ENCODE peak calls at places on chromosomes 6 and 20, in seven cellular contexts. T, O, H, Y, E, D and P are unnamed samples.

GRCh38 chr6:49565855-49566254 is 15.4 kb downstream of the C6orf141 start:
- DNase-seq in H (no peak), Y (no peak), E (no peak), D (no peak), T (no peak), O (no peak), P (no peak)

GRCh38 chr6:129485746-129486145 is 224.2 kb downstream of the ARHGAP18 start:
- DNase-seq in Y (no peak), H (no peak), E (no peak), D (no peak), T (no peak), O (no peak), P (no peak)

GRCh38 chr20:3041818-3042504 is 1.5 kb upstream of the GNRH2 start:
- DNase-seq in D (peak), H (no peak), E (no peak), Y (no peak), T (peak), O (no peak), P (no peak)

GRCh38 chr20:13149371-13149770 is 71.7 kb upstream of the ISM1 start:
- DNase-seq in Y (no peak), E (no peak), D (no peak), O (no peak), T (no peak), H (no peak), P (no peak)

GRCh38 chr20:17602493-17602892 is 32.6 kb downstream of the DSTN start:
- DNase-seq in T (no peak), H (no peak), O (no peak), D (no peak), Y (no peak), E (no peak), P (no peak)

GRCh38 chr6:148907573-148907972 is 160.7 kb downstream of the UST start:
- DNase-seq in T (no peak), D (no peak), O (no peak), Y (no peak), H (no peak), E (no peak), P (no peak)

GRCh38 chr20:44707259-44707580 is 7.9 kb upstream of the CCN5 start:
- DNase-seq in Y (no peak), D (no peak), H (no peak), E (no peak), O (no peak), T (no peak), P (no peak)

GRCh38 chr6:107202876-107203468 is 87.7 kb upstream of the BEND3 start:
- DNase-seq in Y (no peak), O (no peak), T (no peak), D (no peak), H (no peak), E (no peak), P (no peak)

GRCh38 chr6:33882154-33882553 is 78.4 kb upstream of the MLN start:
- DNase-seq in E (no peak), D (peak), T (no peak), O (no peak), Y (no peak), H (peak), P (no peak)

GRCh38 chr20:41692479-41693135 is 74.4 kb upstream of the CHD6 start:
- DNase-seq in O (peak), D (peak), T (peak), E (peak), H (peak), Y (peak), P (peak)

GRCh38 chr20:19074828-19075516 is 137.5 kb upstream of the SLC24A3 start:
- DNase-seq in D (no peak), T (peak), Y (no peak), H (peak), O (no peak), E (no peak), P (no peak)

GRCh38 chr6:158999669-159000403 is at the start of gene RSPH3:
- DNase-seq in O (peak), E (peak), H (peak), T (peak), Y (peak), D (peak), P (peak)

GRCh38 chr20:47146703-47147102 is 209.8 kb downstream of the ZMYND8 start:
- DNase-seq in D (peak), O (peak), E (no peak), H (no peak), Y (no peak), T (no peak), P (no peak)

GRCh38 chr6:112939543-112939942 is 592.4 kb downstream of the RFPL4B start:
- DNase-seq in T (no peak), E (no peak), D (no peak), O (no peak), H (no peak), Y (no peak), P (no peak)

GRCh38 chr6:1619666-1620503 is 10.2 kb downstream of the FOXC1 start:
- DNase-seq in T (peak), E (no peak), D (no peak), Y (no peak), H (no peak), O (no peak), P (no peak)

GRCh38 chr6:3426817-3427739 is 29.8 kb downstream of the SLC22A23 start:
- DNase-seq in O (no peak), H (no peak), Y (no peak), D (no peak), E (no peak), T (no peak), P (no peak)

GRCh38 chr6:157711060-157711459 is 112.0 kb upstream of the SNX9 start:
- DNase-seq in O (no peak), T (no peak), D (no peak), Y (no peak), H (no peak), E (no peak), P (no peak)

GRCh38 chr6:31541059-31541657 is 645 bp downstream of the DDX39B start:
- DNase-seq in E (peak), Y (no peak), T (no peak), D (peak), O (no peak), H (no peak), P (peak)

GRCh38 chr20:57697540-57697939 is 12.3 kb downstream of the PMEPA1 start:
- DNase-seq in H (no peak), T (no peak), E (no peak), Y (no peak), O (no peak), D (no peak), P (no peak)

GRCh38 chr6:154410215-154410614 is 53.6 kb upstream of the IPCEF1 start:
- DNase-seq in E (no peak), Y (no peak), H (no peak), D (no peak), O (no peak), T (no peak), P (no peak)

GRCh38 chr6:81865712-81866111 is 113.2 kb upstream of the TENT5A start:
- DNase-seq in D (peak), H (no peak), E (no peak), T (no peak), O (peak), Y (no peak), P (no peak)

GRCh38 chr20:37407117-37407566 is 61.2 kb downstream of the SRC start:
- DNase-seq in E (no peak), D (no peak), T (no peak), O (no peak), H (no peak), Y (no peak), P (no peak)

GRCh38 chr20:56974499-56975250 is 291.8 kb downstream of the BMP7 start:
- DNase-seq in H (no peak), T (no peak), D (peak), Y (peak), O (peak), E (peak), P (no peak)

GRCh38 chr6:113018351-113019151 is 671.4 kb downstream of the RFPL4B start:
- DNase-seq in H (no peak), E (no peak), O (peak), Y (no peak), D (peak), T (no peak), P (no peak)

GRCh38 chr6:112087916-112088315 is 525 bp downstream of the FAM229B start:
- DNase-seq in H (no peak), O (no peak), Y (no peak), E (no peak), D (peak), T (no peak), P (no peak)

GRCh38 chr6:3838992-3839867 is 9.9 kb upstream of the FAM50B start:
- DNase-seq in D (peak), H (no peak), E (no peak), Y (no peak), O (no peak), T (peak), P (no peak)

GRCh38 chr6:133436652-133437051 is 195.5 kb downstream of the EYA4 start:
- DNase-seq in T (no peak), O (no peak), D (peak), E (no peak), H (no peak), Y (no peak), P (no peak)

GRCh38 chr20:50728981-50729874 is 2.2 kb upstream of the PARD6B start:
- DNase-seq in Y (no peak), T (peak), H (no peak), O (no peak), D (no peak), E (no peak), P (no peak)

GRCh38 chr6:27865952-27866369 is 46.2 kb downstream of the OR2B2 start:
- DNase-seq in H (no peak), O (no peak), D (no peak), T (no peak), Y (no peak), E (no peak), P (no peak)

GRCh38 chr20:57893364-57894001 is 183.7 kb upstream of the PMEPA1 start:
- DNase-seq in E (no peak), T (no peak), Y (no peak), D (no peak), O (no peak), H (no peak), P (no peak)

GRCh38 chr20:31508517-31509244 is 5.6 kb upstream of the HM13 start:
- DNase-seq in O (no peak), T (no peak), H (no peak), E (no peak), Y (no peak), D (no peak), P (no peak)

GRCh38 chr6:108805611-108806181 is 42.5 kb upstream of the ARMC2 start:
- DNase-seq in T (no peak), D (no peak), H (no peak), Y (no peak), O (no peak), E (no peak), P (no peak)

GRCh38 chr20:19568128-19568527 is 189.9 kb upstream of the RIN2 start:
- DNase-seq in E (no peak), D (no peak), T (no peak), H (no peak), O (no peak), Y (no peak), P (no peak)

GRCh38 chr6:7726416-7727149 is 684 bp downstream of the BMP6 start:
- DNase-seq in O (no peak), Y (no peak), E (no peak), T (no peak), D (no peak), H (no peak), P (no peak)

GRCh38 chr6:149149682-149150081 is 167.8 kb upstream of the TAB2 start:
- DNase-seq in Y (no peak), D (no peak), E (no peak), O (no peak), H (no peak), T (no peak), P (no peak)

GRCh38 chr6:71383891-71384489 is 95.4 kb downstream of the OGFRL1 start:
- DNase-seq in D (peak), H (no peak), O (peak), E (no peak), T (no peak), Y (no peak), P (no peak)

GRCh38 chr20:16352751-16353150 is 220.5 kb downstream of the KIF16B start:
- DNase-seq in T (no peak), Y (no peak), H (no peak), O (no peak), D (no peak), E (no peak), P (no peak)

GRCh38 chr6:7513534-7513933 is 27.9 kb upstream of the DSP start:
- DNase-seq in T (peak), E (no peak), H (no peak), Y (no peak), D (no peak), O (no peak), P (no peak)

GRCh38 chr20:18743665-18744440 is 69.7 kb upstream of the SCP2D1 start:
- DNase-seq in Y (no peak), T (no peak), E (no peak), O (no peak), H (no peak), D (no peak), P (no peak)

DNA sequence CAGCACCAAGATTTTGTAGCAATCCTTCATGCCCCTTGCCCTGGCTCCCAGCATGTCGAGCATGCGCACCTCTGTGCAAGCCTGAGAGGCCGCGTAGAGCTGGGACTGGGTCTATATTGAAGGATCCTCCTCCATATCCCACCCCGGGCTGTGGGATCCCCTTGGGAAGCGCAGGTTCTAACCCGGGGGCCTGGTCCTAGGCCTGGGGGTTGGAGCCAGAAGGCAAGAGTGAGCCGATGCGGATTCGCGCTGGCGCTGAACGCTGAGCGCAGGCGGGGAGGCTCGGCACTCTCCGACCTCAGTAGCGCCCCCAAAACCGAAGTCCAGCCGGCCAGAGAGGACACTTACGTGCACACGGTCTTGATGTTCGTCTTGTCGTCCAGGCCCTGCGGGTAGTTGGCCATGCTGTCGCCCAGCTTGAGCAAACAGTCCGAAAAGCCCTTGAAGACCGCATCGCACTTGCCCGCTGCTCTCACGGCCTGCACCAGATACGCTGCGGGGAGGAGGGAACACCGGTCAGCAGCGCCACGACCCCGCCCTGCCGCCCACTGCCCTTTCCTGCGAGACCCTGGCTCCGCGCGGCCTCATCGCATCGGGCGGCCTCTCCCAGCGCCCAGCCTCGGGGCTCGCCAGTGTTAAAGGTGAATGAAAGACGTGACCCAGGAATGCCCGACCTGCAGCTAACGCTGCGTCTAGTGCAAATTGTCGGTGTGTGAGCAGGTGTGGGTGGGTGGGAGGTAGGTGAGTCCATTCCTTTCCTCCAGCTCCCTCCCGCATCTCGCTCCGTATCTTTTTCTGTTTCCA is 4.5 kb downstream of the NRN1 start:
- DNase-seq in O (no peak), Y (no peak), T (no peak), E (peak), D (no peak), H (no peak), P (no peak)
- H3K4me3 ChIP-seq in O (no peak), Y (peak), T (no peak), E (no peak), D (no peak), H (peak), P (peak)

GRCh38 chr6:137234505-137234863 is 15.3 kb upstream of the IFNGR1 start:
- DNase-seq in D (no peak), T (no peak), Y (no peak), H (no peak), O (no peak), E (no peak), P (no peak)
- H3K27ac ChIP-seq in D (no peak), T (peak), Y (no peak), H (peak), O (peak), E (no peak), P (no peak)

DNA sequence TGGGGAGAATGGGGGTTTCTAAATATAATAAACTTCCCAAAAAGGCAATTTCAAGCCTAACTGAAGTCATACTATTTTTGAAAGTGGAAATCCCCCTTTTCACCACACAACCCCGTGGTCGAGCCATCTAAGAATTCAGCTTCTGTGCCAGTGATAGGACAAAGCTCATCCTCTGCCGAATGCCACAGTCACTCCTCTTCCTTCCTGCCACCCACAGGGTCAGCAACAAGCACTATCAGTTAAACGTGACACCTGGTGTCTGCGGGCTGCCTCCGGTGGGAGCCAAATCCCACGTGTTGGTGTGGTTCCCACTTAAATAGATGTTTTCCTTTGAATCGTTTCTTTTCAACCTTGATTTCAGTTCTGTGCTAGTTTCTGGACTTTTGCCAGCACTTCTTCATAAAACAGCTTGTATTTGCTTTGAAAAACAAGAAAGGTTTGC is 60.7 kb downstream of the TNFAIP3 start:
- DNase-seq in D (peak), Y (no peak), T (no peak), O (peak), E (peak), H (no peak), P (peak)
- H3K4me3 ChIP-seq in D (no peak), Y (no peak), T (no peak), O (no peak), E (no peak), H (no peak), P (no peak)

GRCh38 chr6:97771356-97771755 is 488.3 kb upstream of the MMS22L start:
- DNase-seq in O (no peak), H (no peak), Y (no peak), D (no peak), T (no peak), E (no peak), P (no peak)

GRCh38 chr6:97765480-97765879 is 482.5 kb upstream of the MMS22L start:
- DNase-seq in O (peak), Y (no peak), E (no peak), T (no peak), H (no peak), D (peak), P (no peak)
- H3K27ac ChIP-seq in O (no peak), Y (no peak), E (no peak), T (no peak), H (no peak), D (no peak), P (no peak)

DNA sequence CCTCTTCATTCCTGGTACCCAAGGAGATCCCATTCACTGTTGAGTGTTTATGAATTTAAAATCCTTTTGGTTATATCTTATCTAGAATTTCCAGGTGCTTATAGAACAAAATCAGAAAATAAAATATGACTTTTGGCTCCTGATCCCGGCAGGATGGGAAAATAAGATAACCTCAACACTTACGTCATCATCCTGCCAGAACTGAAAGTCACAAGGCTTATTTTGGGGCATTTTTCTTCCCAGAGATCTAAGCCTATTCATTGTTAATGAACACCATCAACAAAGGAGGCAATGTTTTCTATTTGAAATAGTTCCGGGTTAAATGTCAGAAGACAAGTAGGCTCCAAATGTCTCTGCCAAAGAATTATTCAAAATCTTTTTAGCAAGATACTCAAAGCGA is 580.6 kb downstream of the TFAP2A start:
- DNase-seq in H (no peak), D (no peak), Y (no peak), T (no peak), O (no peak), E (no peak), P (no peak)
- H3K4me3 ChIP-seq in H (no peak), D (no peak), Y (no peak), T (no peak), O (no peak), E (no peak), P (no peak)